ENCODE peak calls at places on chromosome 20, in six cellular contexts. One of them, this sample, is unnamed.

GRCh38 chr20:4470375-4470774 is 251.3 kb upstream of the PRND start:
- DNase-seq in lung: no peak
- DNase-seq in prostate gland: no peak
- DNase-seq in testis: no peak
- DNase-seq in HAP-1: no peak
- DNase-seq in naive thymus-derived CD4-positive, alpha-beta T cell: no peak
- DNase-seq in this sample: no peak

GRCh38 chr20:23151008-23151703 is 65.0 kb upstream of the CD93 start:
- DNase-seq in HAP-1: no peak
- DNase-seq in naive thymus-derived CD4-positive, alpha-beta T cell: no peak
- DNase-seq in lung: no peak
- DNase-seq in testis: no peak
- DNase-seq in prostate gland: no peak
- DNase-seq in this sample: no peak

GRCh38 chr20:3046677-3047462 is 1.0 kb downstream of the MRPS26 start:
- DNase-seq in naive thymus-derived CD4-positive, alpha-beta T cell: no peak
- DNase-seq in testis: no peak
- DNase-seq in prostate gland: peak; percentile 24
- DNase-seq in HAP-1: peak; percentile 53
- DNase-seq in lung: peak; percentile 41
- DNase-seq in this sample: no peak

GRCh38 chr20:46739441-46740213 is 30.2 kb downstream of the SLC2A10 start:
- DNase-seq in prostate gland: peak; percentile 43
- DNase-seq in HAP-1: no peak
- DNase-seq in testis: no peak
- DNase-seq in naive thymus-derived CD4-positive, alpha-beta T cell: no peak
- DNase-seq in lung: no peak
- DNase-seq in this sample: no peak

GRCh38 chr20:3923818-3924217 is 34.6 kb downstream of the PANK2 start:
- DNase-seq in HAP-1: no peak
- DNase-seq in lung: no peak
- DNase-seq in testis: no peak
- DNase-seq in naive thymus-derived CD4-positive, alpha-beta T cell: no peak
- DNase-seq in prostate gland: no peak
- DNase-seq in this sample: no peak

GRCh38 chr20:22470620-22471026 is 113.7 kb downstream of the FOXA2 start:
- DNase-seq in lung: no peak
- DNase-seq in HAP-1: no peak
- DNase-seq in naive thymus-derived CD4-positive, alpha-beta T cell: no peak
- DNase-seq in prostate gland: no peak
- DNase-seq in testis: no peak
- DNase-seq in this sample: no peak

GRCh38 chr20:2751868-2752630 is 48.4 kb downstream of the CPXM1 start:
- DNase-seq in lung: no peak
- DNase-seq in testis: no peak
- DNase-seq in naive thymus-derived CD4-positive, alpha-beta T cell: peak; percentile 47
- DNase-seq in prostate gland: peak; percentile 52
- DNase-seq in HAP-1: peak; percentile 68
- DNase-seq in this sample: no peak

GRCh38 chr20:19832875-19833274 is 74.8 kb downstream of the RIN2 start:
- DNase-seq in lung: no peak
- DNase-seq in testis: no peak
- DNase-seq in naive thymus-derived CD4-positive, alpha-beta T cell: no peak
- DNase-seq in HAP-1: no peak
- DNase-seq in prostate gland: no peak
- DNase-seq in this sample: no peak

GRCh38 chr20:18527836-18528235 is 20.1 kb downstream of the SEC23B start:
- DNase-seq in testis: no peak
- DNase-seq in prostate gland: no peak
- DNase-seq in naive thymus-derived CD4-positive, alpha-beta T cell: no peak
- DNase-seq in lung: no peak
- DNase-seq in HAP-1: no peak
- DNase-seq in this sample: no peak

GRCh38 chr20:20003088-20003954 is 13.8 kb upstream of the NAA20 start:
- DNase-seq in HAP-1: no peak
- DNase-seq in lung: no peak
- DNase-seq in testis: peak; percentile 54
- DNase-seq in naive thymus-derived CD4-positive, alpha-beta T cell: peak; percentile 11
- DNase-seq in prostate gland: peak; percentile 24
- DNase-seq in this sample: peak; percentile 63

GRCh38 chr20:36154696-36155628 is at the start of gene EPB41L1:
- DNase-seq in naive thymus-derived CD4-positive, alpha-beta T cell: peak; percentile 23
- DNase-seq in lung: no peak
- DNase-seq in testis: no peak
- DNase-seq in HAP-1: peak; percentile 34
- DNase-seq in prostate gland: peak; percentile 27
- DNase-seq in this sample: peak; percentile 35

GRCh38 chr20:16472045-16472872 is 101.0 kb downstream of the KIF16B start:
- DNase-seq in HAP-1: no peak
- DNase-seq in testis: peak; percentile 88
- DNase-seq in naive thymus-derived CD4-positive, alpha-beta T cell: no peak
- DNase-seq in lung: no peak
- DNase-seq in prostate gland: no peak
- DNase-seq in this sample: no peak

GRCh38 chr20:41072099-41072798 is 43.6 kb downstream of the TOP1 start:
- DNase-seq in testis: no peak
- DNase-seq in prostate gland: peak; percentile 71
- DNase-seq in naive thymus-derived CD4-positive, alpha-beta T cell: no peak
- DNase-seq in lung: no peak
- DNase-seq in HAP-1: no peak
- DNase-seq in this sample: no peak
- H3K4me1 ChIP-seq in testis: peaks cover 7% of the 10 kb centered on the region
- H3K4me1 ChIP-seq in prostate gland: peaks cover 6% of the 10 kb centered on the region
- H3K4me1 ChIP-seq in naive thymus-derived CD4-positive, alpha-beta T cell: peaks cover 47% of the 10 kb centered on the region
- H3K4me1 ChIP-seq in lung: peaks cover 60% of the 10 kb centered on the region
- H3K4me1 ChIP-seq in HAP-1: peaks cover 3% of the 10 kb centered on the region
- H3K4me1 ChIP-seq in this sample: peaks cover 41% of the 10 kb centered on the region

GRCh38 chr20:32970973-32971300 is 33.3 kb downstream of the SUN5 start:
- DNase-seq in prostate gland: no peak
- DNase-seq in naive thymus-derived CD4-positive, alpha-beta T cell: no peak
- DNase-seq in HAP-1: no peak
- DNase-seq in testis: no peak
- DNase-seq in lung: no peak
- DNase-seq in this sample: no peak

GRCh38 chr20:32970115-32970972 is 33.9 kb downstream of the SUN5 start:
- DNase-seq in HAP-1: no peak
- DNase-seq in naive thymus-derived CD4-positive, alpha-beta T cell: no peak
- DNase-seq in testis: peak; percentile 6
- DNase-seq in prostate gland: no peak
- DNase-seq in lung: no peak
- DNase-seq in this sample: no peak

GRCh38 chr20:32973077-32973717 is 31.0 kb downstream of the SUN5 start:
- DNase-seq in lung: no peak
- DNase-seq in naive thymus-derived CD4-positive, alpha-beta T cell: no peak
- DNase-seq in testis: no peak
- DNase-seq in HAP-1: no peak
- DNase-seq in prostate gland: no peak
- DNase-seq in this sample: no peak

GRCh38 chr20:32971703-32972161 is 32.5 kb downstream of the SUN5 start:
- DNase-seq in prostate gland: no peak
- DNase-seq in lung: no peak
- DNase-seq in naive thymus-derived CD4-positive, alpha-beta T cell: peak; percentile 40
- DNase-seq in HAP-1: no peak
- DNase-seq in testis: no peak
- DNase-seq in this sample: no peak

DNA sequence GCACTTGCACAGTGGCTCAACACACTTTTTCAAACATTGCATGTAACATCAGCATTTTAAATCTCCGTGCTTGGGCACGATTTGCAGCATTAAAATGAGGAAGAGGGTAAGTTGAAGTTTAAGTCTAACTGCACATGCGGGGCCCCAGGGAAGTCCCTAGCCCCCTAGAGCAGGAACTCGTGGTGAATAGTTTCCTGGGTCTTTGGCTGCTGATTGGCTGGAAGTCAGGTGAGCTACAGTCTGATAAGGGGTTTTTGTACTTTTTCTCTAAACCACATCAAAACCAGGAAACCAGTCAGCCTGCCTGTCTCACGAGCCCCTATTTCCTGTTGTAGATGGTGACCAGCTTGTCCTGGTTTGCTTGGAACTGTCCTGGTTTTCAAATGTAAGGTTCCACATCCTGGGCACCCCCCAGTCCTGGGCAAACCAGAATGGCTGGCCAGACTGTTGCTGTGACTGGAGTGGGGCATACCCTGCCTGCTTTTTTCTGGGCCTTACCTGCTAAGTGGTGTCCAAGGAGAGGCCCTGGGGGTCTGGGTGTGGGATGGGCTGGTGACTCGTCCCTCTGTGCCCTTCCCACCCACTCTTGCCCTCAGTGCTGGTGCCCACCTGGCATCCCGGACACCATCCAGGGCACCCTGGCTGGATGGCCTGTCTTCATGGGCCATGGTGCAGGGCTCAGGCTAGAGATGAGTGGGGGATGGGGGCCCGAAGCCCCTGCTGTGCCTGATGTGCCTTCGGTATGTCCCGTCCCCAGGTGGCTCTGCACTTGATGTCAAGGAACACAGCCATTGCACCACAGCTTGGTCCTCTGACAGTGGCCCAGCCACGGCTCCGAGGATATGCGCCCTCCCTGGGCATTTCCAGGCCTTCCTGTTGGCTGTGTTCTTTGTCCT is 31.8 kb downstream of the SUN5 start:
- DNase-seq in HAP-1: no peak
- DNase-seq in prostate gland: no peak
- DNase-seq in naive thymus-derived CD4-positive, alpha-beta T cell: peak; percentile 95
- DNase-seq in testis: no peak
- DNase-seq in lung: no peak
- DNase-seq in this sample: no peak
- H3K4me1 ChIP-seq in HAP-1: no peaks in the 10 kb centered on the region
- H3K4me1 ChIP-seq in prostate gland: no peaks in the 10 kb centered on the region
- H3K4me1 ChIP-seq in naive thymus-derived CD4-positive, alpha-beta T cell: peaks cover 92% of the 10 kb centered on the region
- H3K4me1 ChIP-seq in testis: no peaks in the 10 kb centered on the region
- H3K4me1 ChIP-seq in lung: no peaks in the 10 kb centered on the region
- H3K4me1 ChIP-seq in this sample: no peaks in the 10 kb centered on the region

GRCh38 chr20:63175031-63175895 is 40.7 kb downstream of the YTHDF1 start:
- DNase-seq in naive thymus-derived CD4-positive, alpha-beta T cell: no peak
- DNase-seq in HAP-1: no peak
- DNase-seq in lung: no peak
- DNase-seq in prostate gland: no peak
- DNase-seq in testis: no peak
- DNase-seq in this sample: no peak
- H3K4me1 ChIP-seq in naive thymus-derived CD4-positive, alpha-beta T cell: peaks cover 6% of the 10 kb centered on the region
- H3K4me1 ChIP-seq in HAP-1: peaks cover 3% of the 10 kb centered on the region
- H3K4me1 ChIP-seq in lung: no peaks in the 10 kb centered on the region
- H3K4me1 ChIP-seq in prostate gland: peaks cover 8% of the 10 kb centered on the region
- H3K4me1 ChIP-seq in testis: peaks cover 4% of the 10 kb centered on the region
- H3K4me1 ChIP-seq in this sample: peaks cover 10% of the 10 kb centered on the region

DNA sequence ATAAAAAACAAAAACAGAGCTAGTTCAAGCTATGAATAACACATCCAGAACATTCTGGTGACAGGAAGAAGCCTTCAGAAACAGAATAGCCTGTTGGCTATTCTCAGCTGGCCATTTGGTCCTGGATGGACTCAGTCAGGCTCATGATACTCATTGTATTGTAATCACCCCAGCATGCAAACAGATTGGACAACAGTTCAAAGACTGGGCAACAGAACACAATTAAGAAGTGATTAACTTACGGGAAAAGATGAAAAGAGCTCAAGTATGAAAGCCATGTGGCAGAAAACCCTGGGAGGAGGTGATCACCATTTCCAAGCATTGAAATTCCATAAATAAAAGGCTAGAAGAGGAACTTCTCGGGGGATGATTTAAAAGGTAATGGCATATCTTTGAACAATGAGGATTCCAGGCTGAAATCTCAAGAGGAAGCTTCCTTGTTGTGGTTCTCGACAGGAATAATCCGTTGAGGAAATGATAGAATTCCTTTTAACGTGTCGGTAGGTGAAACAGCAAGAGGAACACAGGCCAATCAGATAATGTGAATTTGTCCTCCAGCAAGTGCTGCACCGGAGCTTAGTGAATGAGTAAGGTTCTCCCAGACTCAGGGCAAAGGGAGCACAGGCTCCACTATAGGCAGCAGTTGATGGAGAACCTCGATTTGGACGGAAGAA is 172.4 kb downstream of the BCAS1 start:
- DNase-seq in prostate gland: no peak
- DNase-seq in testis: no peak
- DNase-seq in lung: no peak
- DNase-seq in HAP-1: no peak
- DNase-seq in naive thymus-derived CD4-positive, alpha-beta T cell: no peak
- DNase-seq in this sample: peak; percentile 41
- H3K4me1 ChIP-seq in prostate gland: no peaks in the 10 kb centered on the region
- H3K4me1 ChIP-seq in testis: no peaks in the 10 kb centered on the region
- H3K4me1 ChIP-seq in lung: no peaks in the 10 kb centered on the region
- H3K4me1 ChIP-seq in HAP-1: peaks cover 18% of the 10 kb centered on the region
- H3K4me1 ChIP-seq in naive thymus-derived CD4-positive, alpha-beta T cell: peaks cover 23% of the 10 kb centered on the region
- H3K4me1 ChIP-seq in this sample: peaks cover 19% of the 10 kb centered on the region

GRCh38 chr20:50426865-50427739 is 83.1 kb upstream of the PTPN1 start:
- DNase-seq in HAP-1: no peak
- DNase-seq in lung: no peak
- DNase-seq in prostate gland: no peak
- DNase-seq in testis: no peak
- DNase-seq in naive thymus-derived CD4-positive, alpha-beta T cell: no peak
- DNase-seq in this sample: no peak
- H3K4me1 ChIP-seq in HAP-1: peaks cover 2% of the 10 kb centered on the region
- H3K4me1 ChIP-seq in lung: peaks cover 5% of the 10 kb centered on the region
- H3K4me1 ChIP-seq in prostate gland: peaks cover 20% of the 10 kb centered on the region
- H3K4me1 ChIP-seq in testis: peaks cover 6% of the 10 kb centered on the region
- H3K4me1 ChIP-seq in naive thymus-derived CD4-positive, alpha-beta T cell: no peaks in the 10 kb centered on the region
- H3K4me1 ChIP-seq in this sample: peaks cover 6% of the 10 kb centered on the region

This sample was measured in heart left ventricle.